ENCODE peak calls at places on chromosomes 11 and 22, in eight cellular contexts. One of them, this sample, is unnamed.

GRCh38 chr11:119641991-119642745 is 86.8 kb downstream of the NECTIN1 start:
- DNase-seq in anterior cingulate cortex: no peak
- DNase-seq in SJSA1: no peak
- DNase-seq in dermis microvascular lymphatic vessel endothelial cell: peak
- DNase-seq in AG04450: no peak
- DNase-seq in endothelial cell: no peak
- DNase-seq in frontal cortex: no peak
- DNase-seq in lower lobe of right lung: no peak
- DNase-seq in this sample: no peak

GRCh38 chr11:71309611-71310010 is 57.2 kb upstream of the SHANK2 start:
- DNase-seq in anterior cingulate cortex: no peak
- DNase-seq in SJSA1: no peak
- DNase-seq in dermis microvascular lymphatic vessel endothelial cell: no peak
- DNase-seq in AG04450: no peak
- DNase-seq in endothelial cell: no peak
- DNase-seq in frontal cortex: no peak
- DNase-seq in lower lobe of right lung: no peak
- DNase-seq in this sample: no peak

GRCh38 chr11:17719940-17720795 is 797 bp downstream of the MYOD1 start:
- DNase-seq in anterior cingulate cortex: no peak
- DNase-seq in SJSA1: no peak
- DNase-seq in dermis microvascular lymphatic vessel endothelial cell: peak
- DNase-seq in AG04450: no peak
- DNase-seq in endothelial cell: peak
- DNase-seq in frontal cortex: no peak
- DNase-seq in lower lobe of right lung: no peak
- DNase-seq in this sample: no peak

GRCh38 chr11:61679301-61679700 is 890 bp upstream of the DAGLA start:
- DNase-seq in anterior cingulate cortex: no peak
- DNase-seq in SJSA1: no peak
- DNase-seq in dermis microvascular lymphatic vessel endothelial cell: no peak
- DNase-seq in AG04450: no peak
- DNase-seq in endothelial cell: no peak
- DNase-seq in frontal cortex: no peak
- DNase-seq in lower lobe of right lung: no peak
- DNase-seq in this sample: no peak

GRCh38 chr11:125390949-125391348 is 105.1 kb downstream of the FEZ1 start:
- DNase-seq in anterior cingulate cortex: no peak
- DNase-seq in SJSA1: peak
- DNase-seq in dermis microvascular lymphatic vessel endothelial cell: peak
- DNase-seq in AG04450: peak
- DNase-seq in endothelial cell: no peak
- DNase-seq in frontal cortex: no peak
- DNase-seq in lower lobe of right lung: no peak
- DNase-seq in this sample: no peak

GRCh38 chr11:69295995-69296889 is 2.3 kb downstream of the MYEOV start:
- DNase-seq in anterior cingulate cortex: no peak
- DNase-seq in SJSA1: no peak
- DNase-seq in dermis microvascular lymphatic vessel endothelial cell: no peak
- DNase-seq in AG04450: peak
- DNase-seq in endothelial cell: no peak
- DNase-seq in frontal cortex: no peak
- DNase-seq in lower lobe of right lung: peak
- DNase-seq in this sample: no peak

GRCh38 chr22:46062232-46062615 is 85.3 kb upstream of the WNT7B start:
- DNase-seq in anterior cingulate cortex: no peak
- DNase-seq in SJSA1: no peak
- DNase-seq in dermis microvascular lymphatic vessel endothelial cell: no peak
- DNase-seq in AG04450: no peak
- DNase-seq in endothelial cell: no peak
- DNase-seq in frontal cortex: no peak
- DNase-seq in lower lobe of right lung: no peak
- DNase-seq in this sample: no peak

GRCh38 chr22:47127441-47127871 is 365.0 kb downstream of the TBC1D22A start:
- DNase-seq in anterior cingulate cortex: no peak
- DNase-seq in SJSA1: no peak
- DNase-seq in dermis microvascular lymphatic vessel endothelial cell: no peak
- DNase-seq in AG04450: no peak
- DNase-seq in endothelial cell: no peak
- DNase-seq in frontal cortex: no peak
- DNase-seq in lower lobe of right lung: peak
- DNase-seq in this sample: no peak

GRCh38 chr11:14537134-14537599 is 17.0 kb upstream of the PSMA1 start:
- DNase-seq in anterior cingulate cortex: no peak
- DNase-seq in SJSA1: peak
- DNase-seq in dermis microvascular lymphatic vessel endothelial cell: peak
- DNase-seq in AG04450: no peak
- DNase-seq in endothelial cell: no peak
- DNase-seq in frontal cortex: no peak
- DNase-seq in lower lobe of right lung: no peak
- DNase-seq in this sample: no peak

GRCh38 chr11:119262668-119263351 is 54.1 kb downstream of the MCAM start:
- DNase-seq in anterior cingulate cortex: no peak
- DNase-seq in SJSA1: no peak
- DNase-seq in dermis microvascular lymphatic vessel endothelial cell: peak
- DNase-seq in AG04450: no peak
- DNase-seq in endothelial cell: no peak
- DNase-seq in frontal cortex: no peak
- DNase-seq in lower lobe of right lung: no peak
- DNase-seq in this sample: no peak

GRCh38 chr22:48897959-48898358 is 929.7 kb downstream of the BRD1 start:
- DNase-seq in anterior cingulate cortex: no peak
- DNase-seq in SJSA1: no peak
- DNase-seq in dermis microvascular lymphatic vessel endothelial cell: no peak
- DNase-seq in AG04450: no peak
- DNase-seq in endothelial cell: no peak
- DNase-seq in frontal cortex: no peak
- DNase-seq in lower lobe of right lung: no peak
- DNase-seq in this sample: no peak

GRCh38 chr22:48031589-48031988 is 1269.1 kb downstream of the TBC1D22A start:
- DNase-seq in anterior cingulate cortex: no peak
- DNase-seq in SJSA1: no peak
- DNase-seq in dermis microvascular lymphatic vessel endothelial cell: no peak
- DNase-seq in AG04450: no peak
- DNase-seq in endothelial cell: no peak
- DNase-seq in frontal cortex: no peak
- DNase-seq in lower lobe of right lung: no peak
- DNase-seq in this sample: no peak

GRCh38 chr11:134363592-134363991 is 31.8 kb downstream of the GLB1L2 start:
- DNase-seq in anterior cingulate cortex: no peak
- DNase-seq in SJSA1: no peak
- DNase-seq in dermis microvascular lymphatic vessel endothelial cell: no peak
- DNase-seq in AG04450: no peak
- DNase-seq in endothelial cell: no peak
- DNase-seq in frontal cortex: no peak
- DNase-seq in lower lobe of right lung: peak
- DNase-seq in this sample: no peak

GRCh38 chr11:57819272-57819979 is 57.8 kb downstream of the CTNND1 start:
- DNase-seq in anterior cingulate cortex: no peak
- DNase-seq in SJSA1: no peak
- DNase-seq in dermis microvascular lymphatic vessel endothelial cell: no peak
- DNase-seq in AG04450: no peak
- DNase-seq in endothelial cell: no peak
- DNase-seq in frontal cortex: no peak
- DNase-seq in lower lobe of right lung: no peak
- DNase-seq in this sample: no peak

GRCh38 chr22:37176464-37177061 is 11.5 kb downstream of the C1QTNF6 start:
- DNase-seq in anterior cingulate cortex: peak
- DNase-seq in SJSA1: no peak
- DNase-seq in dermis microvascular lymphatic vessel endothelial cell: peak
- DNase-seq in AG04450: no peak
- DNase-seq in endothelial cell: no peak
- DNase-seq in frontal cortex: no peak
- DNase-seq in lower lobe of right lung: peak
- DNase-seq in this sample: no peak

GRCh38 chr11:67307545-67308001 is 4.2 kb downstream of the SSH3 start:
- DNase-seq in anterior cingulate cortex: no peak
- DNase-seq in SJSA1: no peak
- DNase-seq in dermis microvascular lymphatic vessel endothelial cell: no peak
- DNase-seq in AG04450: no peak
- DNase-seq in endothelial cell: peak
- DNase-seq in frontal cortex: no peak
- DNase-seq in lower lobe of right lung: no peak
- DNase-seq in this sample: no peak

GRCh38 chr11:13210424-13210823 is 67.2 kb upstream of the BMAL1 start:
- DNase-seq in anterior cingulate cortex: peak
- DNase-seq in SJSA1: peak
- DNase-seq in dermis microvascular lymphatic vessel endothelial cell: peak
- DNase-seq in AG04450: peak
- DNase-seq in endothelial cell: peak
- DNase-seq in frontal cortex: no peak
- DNase-seq in lower lobe of right lung: peak
- DNase-seq in this sample: peak

GRCh38 chr11:128734439-128735224 is 40.8 kb downstream of the FLI1 start:
- DNase-seq in anterior cingulate cortex: peak
- DNase-seq in SJSA1: no peak
- DNase-seq in dermis microvascular lymphatic vessel endothelial cell: no peak
- DNase-seq in AG04450: no peak
- DNase-seq in endothelial cell: no peak
- DNase-seq in frontal cortex: no peak
- DNase-seq in lower lobe of right lung: peak
- DNase-seq in this sample: no peak

GRCh38 chr11:113992459-113993105 is 17.7 kb downstream of the HTR3A start:
- DNase-seq in anterior cingulate cortex: peak
- DNase-seq in SJSA1: no peak
- DNase-seq in dermis microvascular lymphatic vessel endothelial cell: no peak
- DNase-seq in AG04450: no peak
- DNase-seq in endothelial cell: no peak
- DNase-seq in frontal cortex: no peak
- DNase-seq in lower lobe of right lung: no peak
- DNase-seq in this sample: no peak

GRCh38 chr11:4115128-4115527 is 20.5 kb downstream of the RRM1 start:
- DNase-seq in anterior cingulate cortex: no peak
- DNase-seq in SJSA1: no peak
- DNase-seq in dermis microvascular lymphatic vessel endothelial cell: no peak
- DNase-seq in AG04450: no peak
- DNase-seq in endothelial cell: no peak
- DNase-seq in frontal cortex: no peak
- DNase-seq in lower lobe of right lung: no peak
- DNase-seq in this sample: no peak

GRCh38 chr22:40213478-40213877 is 35.8 kb downstream of the TNRC6B start:
- DNase-seq in anterior cingulate cortex: no peak
- DNase-seq in SJSA1: no peak
- DNase-seq in dermis microvascular lymphatic vessel endothelial cell: peak
- DNase-seq in AG04450: no peak
- DNase-seq in endothelial cell: no peak
- DNase-seq in frontal cortex: no peak
- DNase-seq in lower lobe of right lung: no peak
- DNase-seq in this sample: no peak

GRCh38 chr22:49626361-49627216 is 201.1 kb downstream of the BRD1 start:
- DNase-seq in anterior cingulate cortex: no peak
- DNase-seq in SJSA1: no peak
- DNase-seq in dermis microvascular lymphatic vessel endothelial cell: no peak
- DNase-seq in AG04450: no peak
- DNase-seq in endothelial cell: no peak
- DNase-seq in frontal cortex: no peak
- DNase-seq in lower lobe of right lung: peak
- DNase-seq in this sample: no peak

GRCh38 chr11:103420593-103420992 is 311.4 kb downstream of the DYNC2H1 start:
- DNase-seq in anterior cingulate cortex: no peak
- DNase-seq in SJSA1: no peak
- DNase-seq in dermis microvascular lymphatic vessel endothelial cell: peak
- DNase-seq in AG04450: no peak
- DNase-seq in endothelial cell: no peak
- DNase-seq in frontal cortex: no peak
- DNase-seq in lower lobe of right lung: no peak
- DNase-seq in this sample: no peak